ENCODE peak calls at places on chromosome 13, in four cellular contexts. B, L, D and E are unnamed samples.

GRCh38 chr13:93145199-93145598 is 81.4 kb upstream of the GPC6 start:
- DNase-seq in B (no peak), L (no peak), D (no peak), E (no peak)

GRCh38 chr13:96835591-96835990 is 158.7 kb downstream of the OXGR1 start:
- DNase-seq in L (no peak), D (no peak), B (no peak), E (no peak)

GRCh38 chr13:75217949-75218348 is 264.0 kb downstream of the TBC1D4 start:
- DNase-seq in D (no peak), L (no peak), B (no peak), E (no peak)

GRCh38 chr13:47932953-47933687 is 68.0 kb downstream of the SUCLA2 start:
- DNase-seq in L (no peak), B (no peak), D (no peak), E (no peak)

GRCh38 chr13:34842466-34842865 is 99.6 kb upstream of the NBEA start:
- DNase-seq in L (no peak), B (no peak), D (no peak), E (no peak)

GRCh38 chr13:75468098-75468497 is 13.9 kb downstream of the TBC1D4 start:
- DNase-seq in L (no peak), B (no peak), D (no peak), E (no peak)

GRCh38 chr13:104460553-104460952 is 1394.3 kb upstream of the SLC10A2 start:
- DNase-seq in B (no peak), L (no peak), D (no peak), E (no peak)

GRCh38 chr13:43019811-43020210 is 3.6 kb upstream of the DNAJC15 start:
- DNase-seq in L (no peak), D (no peak), B (no peak), E (no peak)

GRCh38 chr13:79374578-79374977 is 31.5 kb downstream of the RBM26 start:
- DNase-seq in B (no peak), D (no peak), L (no peak), E (no peak)

GRCh38 chr13:112346173-112346898 is 29.8 kb upstream of the SPACA7 start:
- DNase-seq in D (peak; percentile 25), L (no peak), B (no peak), E (peak; percentile 84)

GRCh38 chr13:22220186-22221160 is 549.6 kb downstream of the FGF9 start:
- DNase-seq in L (no peak), D (no peak), B (no peak), E (no peak)

GRCh38 chr13:84896128-84896527 is 903.1 kb downstream of the SLITRK6 start:
- DNase-seq in L (peak; percentile 65), D (peak; percentile 67), B (peak; percentile 6), E (no peak)

GRCh38 chr13:71590654-71591148 is 276.3 kb downstream of the DACH1 start:
- DNase-seq in L (no peak), D (no peak), B (no peak), E (no peak)

GRCh38 chr13:77898097-77898496 is 20.5 kb downstream of the EDNRB start:
- DNase-seq in D (no peak), B (peak; percentile 4), L (no peak), E (no peak)

GRCh38 chr13:49580980-49581680 is 4.2 kb downstream of the RCBTB1 start:
- DNase-seq in B (no peak), D (no peak), L (no peak), E (no peak)

GRCh38 chr13:107035186-107035585 is 467.2 kb upstream of the ARGLU1 start:
- DNase-seq in L (no peak), B (no peak), D (no peak), E (no peak)

GRCh38 chr13:50713849-50714248 is 129.6 kb downstream of the DLEU7 start:
- DNase-seq in L (no peak), D (no peak), B (peak; percentile 68), E (no peak)

GRCh38 chr13:72255908-72256307 is 388.9 kb upstream of the DACH1 start:
- DNase-seq in L (peak; percentile 19), B (no peak), D (peak; percentile 24), E (peak; percentile 54)

GRCh38 chr13:21203132-21203531 is 26.7 kb downstream of the MRPL57 start:
- DNase-seq in D (no peak), B (no peak), L (no peak), E (no peak)

GRCh38 chr13:76663941-76664340 is 222.3 kb downstream of the KCTD12 start:
- DNase-seq in L (no peak), B (no peak), D (no peak), E (no peak)

GRCh38 chr13:51034906-51035305 is 76.2 kb downstream of the C13orf42 start:
- DNase-seq in B (no peak), L (no peak), D (no peak), E (no peak)

GRCh38 chr13:48278806-48279205 is 24.7 kb upstream of the RB1 start:
- DNase-seq in L (no peak), D (no peak), B (no peak), E (no peak)

GRCh38 chr13:37526710-37527446 is 71.7 kb downstream of the POSTN start:
- DNase-seq in B (no peak), L (no peak), D (no peak), E (no peak)

GRCh38 chr13:30443957-30444404 is 21.7 kb downstream of the UBE2L5 start:
- DNase-seq in D (no peak), L (no peak), B (no peak), E (no peak)

GRCh38 chr13:101449971-101450748 is 2.3 kb upstream of the ITGBL1 start:
- DNase-seq in B (no peak), L (peak; percentile 81), D (no peak), E (no peak)

GRCh38 chr13:48808689-48809088 is 155.0 kb downstream of the CYSLTR2 start:
- DNase-seq in B (no peak), L (no peak), D (no peak), E (no peak)

GRCh38 chr13:55563267-55563666 is 1577.5 kb upstream of the PRR20A start:
- DNase-seq in L (no peak), B (no peak), D (no peak), E (no peak)

GRCh38 chr13:112509190-112509589 is 78.8 kb downstream of the TUBGCP3 start:
- DNase-seq in B (no peak), L (no peak), D (no peak), E (no peak)